ENCODE peak calls at places on chromosome 2, in nine cellular contexts. R is tibial nerve, B is prostate gland, H is dorsolateral prefrontal cortex, Z is fibroblast of lung, N is heart left ventricle, I is astrocyte of the spinal cord, D is choroid plexus epithelial cell, C is PC-9. J is an unnamed sample.

GRCh38 chr2:157777425-157777824 is 98.7 kb downstream of the ACVR1 start:
- DNase-seq in R (peak), B (no peak), H (peak), Z (peak), N (no peak), I (peak), D (peak), C (peak), J (peak)

GRCh38 chr2:239548965-239549595 is 148.3 kb upstream of the HDAC4 start:
- DNase-seq in R (no peak), B (no peak), H (no peak), Z (no peak), N (no peak), I (no peak), D (no peak), C (no peak), J (no peak)

GRCh38 chr2:32498301-32498700 is 129.5 kb upstream of the TTC27 start:
- DNase-seq in R (no peak), B (no peak), H (no peak), Z (no peak), N (no peak), I (no peak), D (no peak), C (no peak), J (no peak)

GRCh38 chr2:102304268-102304667 is 7.1 kb upstream of the IL1RL1 start:
- DNase-seq in R (no peak), B (no peak), H (no peak), Z (peak), N (no peak), I (peak), D (peak), C (no peak), J (no peak)

GRCh38 chr2:219417374-219417773 is 803 bp upstream of the DES start:
- DNase-seq in R (no peak), B (no peak), H (no peak), Z (no peak), N (peak), I (no peak), D (no peak), C (no peak), J (no peak)

GRCh38 chr2:30677861-30678385 is 129.3 kb downstream of the CAPN13 start:
- DNase-seq in R (no peak), B (no peak), H (no peak), Z (no peak), N (no peak), I (no peak), D (no peak), C (no peak), J (no peak)

GRCh38 chr2:6791682-6792081 is 74.0 kb downstream of the CMPK2 start:
- DNase-seq in R (no peak), B (no peak), H (no peak), Z (no peak), N (no peak), I (no peak), D (no peak), C (no peak), J (no peak)

GRCh38 chr2:119723121-119723635 is 36.5 kb upstream of the PTPN4 start:
- DNase-seq in R (no peak), B (no peak), H (no peak), Z (no peak), N (no peak), I (no peak), D (no peak), C (no peak), J (no peak)

GRCh38 chr2:209788925-209789324 is 17.3 kb downstream of the UNC80 start:
- DNase-seq in R (no peak), B (no peak), H (no peak), Z (no peak), N (no peak), I (no peak), D (no peak), C (no peak), J (no peak)

GRCh38 chr2:241417626-241418025 is 61.5 kb downstream of the FARP2 start:
- DNase-seq in R (no peak), B (no peak), H (no peak), Z (no peak), N (no peak), I (no peak), D (no peak), C (no peak), J (no peak)

GRCh38 chr2:37205689-37206341 is 9.5 kb downstream of the CEBPZOS start:
- DNase-seq in R (no peak), B (no peak), H (no peak), Z (no peak), N (no peak), I (no peak), D (no peak), C (no peak), J (no peak)

GRCh38 chr2:197947219-197947757 is 142.9 kb downstream of the PLCL1 start:
- DNase-seq in R (no peak), B (no peak), H (no peak), Z (no peak), N (no peak), I (no peak), D (no peak), C (no peak), J (no peak)

GRCh38 chr2:237685408-237685807 is 58.0 kb downstream of the LRRFIP1 start:
- DNase-seq in R (no peak), B (no peak), H (no peak), Z (no peak), N (no peak), I (no peak), D (peak), C (no peak), J (no peak)

GRCh38 chr2:97906309-97906708 is 89.4 kb downstream of the TMEM131 start:
- DNase-seq in R (no peak), B (no peak), H (no peak), Z (no peak), N (no peak), I (no peak), D (peak), C (no peak), J (no peak)

GRCh38 chr2:97908208-97908676 is 87.5 kb downstream of the TMEM131 start:
- DNase-seq in R (no peak), B (no peak), H (no peak), Z (no peak), N (no peak), I (no peak), D (no peak), C (no peak), J (no peak)

GRCh38 chr2:97905294-97905693 is 90.5 kb downstream of the TMEM131 start:
- DNase-seq in R (no peak), B (no peak), H (no peak), Z (no peak), N (no peak), I (no peak), D (no peak), C (no peak), J (no peak)

GRCh38 chr2:97910403-97911209 is 85.1 kb downstream of the TMEM131 start:
- DNase-seq in R (no peak), B (no peak), H (no peak), Z (no peak), N (no peak), I (no peak), D (no peak), C (no peak), J (no peak)

DNA sequence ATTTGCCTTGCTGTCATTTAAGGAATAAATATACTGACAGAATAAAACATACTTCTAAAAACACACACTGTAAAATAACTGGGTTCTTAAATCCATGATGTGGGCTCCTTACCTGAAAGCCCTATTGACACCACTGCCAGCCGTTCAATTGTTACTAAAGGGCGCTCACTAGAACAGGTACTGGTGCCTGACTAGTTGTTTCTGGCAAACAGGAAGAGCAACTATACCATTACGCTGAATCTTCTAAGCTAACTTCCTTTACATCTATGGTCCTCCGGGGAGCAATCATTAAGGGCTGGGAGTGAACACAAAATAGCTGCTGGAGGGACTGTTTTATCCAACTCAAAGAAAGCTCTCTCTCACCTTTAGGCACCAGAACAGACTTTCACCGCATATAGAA is 88.1 kb downstream of the TMEM131 start:
- DNase-seq in R (no peak), B (no peak), H (no peak), Z (no peak), N (no peak), I (no peak), D (no peak), C (no peak), J (no peak)
- H3K4me3 ChIP-seq in R (no peak), B (no peak), H (no peak), Z (no peak), N (no peak), I (no peak), D (no peak), C (no peak), J (no peak)

DNA sequence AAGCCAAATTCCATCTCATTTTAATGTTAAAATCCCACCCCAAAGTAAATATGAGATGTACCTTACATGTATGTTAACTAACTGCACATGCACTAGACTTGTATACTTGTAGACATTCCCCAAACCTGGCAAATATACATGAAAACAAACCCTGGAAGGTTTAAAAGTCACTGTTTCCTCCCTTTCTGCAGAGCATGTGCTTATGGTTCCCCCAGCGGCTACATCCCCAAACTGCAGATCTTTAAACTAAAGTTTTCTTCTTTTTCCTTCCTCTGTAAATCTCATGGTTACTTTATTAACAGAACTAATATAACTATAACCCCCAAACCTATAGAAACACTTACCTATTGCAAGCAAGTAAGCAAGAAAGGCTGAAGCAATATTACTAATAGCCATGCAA is 731.5 kb downstream of the LRP1B start:
- DNase-seq in R (no peak), B (no peak), H (no peak), Z (peak), N (no peak), I (peak), D (peak), C (no peak), J (no peak)
- TF ChIP-seq CTCF in R (no peak), B (no peak), H (peak), Z (peak), N (no peak), I (peak), D (peak), C (no peak), J (peak)

GRCh38 chr2:235827585-235827992 is 333.7 kb downstream of the AGAP1 start:
- DNase-seq in R (no peak), B (no peak), H (no peak), Z (peak), N (no peak), I (peak), D (peak), C (peak), J (no peak)
- H3K4me3 ChIP-seq in R (no peak), B (no peak), H (no peak), Z (no peak), N (no peak), I (no peak), D (no peak), C (no peak), J (no peak)

DNA sequence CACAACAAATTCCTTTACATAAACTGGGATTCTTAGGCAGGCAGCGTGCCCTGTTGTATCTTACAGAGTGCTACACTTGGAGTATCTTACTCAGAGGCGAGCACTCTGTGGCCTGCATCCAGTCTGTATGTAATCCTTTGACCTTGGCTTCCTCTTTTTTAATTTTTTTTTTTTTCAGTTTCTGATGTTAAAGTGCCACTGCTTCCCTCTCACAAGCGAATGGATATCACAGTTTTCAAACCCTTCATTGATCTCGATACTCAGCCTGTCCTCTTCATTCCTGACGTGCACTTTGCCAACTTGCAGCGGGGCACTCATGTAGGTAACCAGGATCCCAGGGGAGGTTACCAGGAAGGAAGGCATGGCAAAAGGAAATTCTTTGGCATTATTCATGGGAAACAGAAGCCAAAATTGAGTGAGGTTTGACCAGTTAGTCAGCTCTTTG is 40.4 kb downstream of the GRHL1 start:
- DNase-seq in R (no peak), B (no peak), H (no peak), Z (no peak), N (no peak), I (no peak), D (no peak), C (no peak), J (no peak)
- TF ChIP-seq CTCF in R (no peak), B (no peak), H (no peak), Z (no peak), N (no peak), I (no peak), D (no peak), C (no peak), J (no peak)

GRCh38 chr2:223815884-223816570 is 21.4 kb downstream of the AP1S3 start:
- DNase-seq in R (no peak), B (no peak), H (no peak), Z (no peak), N (no peak), I (peak), D (peak), C (no peak), J (no peak)
- H3K4me3 ChIP-seq in R (no peak), B (no peak), H (no peak), Z (no peak), N (no peak), I (no peak), D (no peak), C (peak), J (no peak)

DNA sequence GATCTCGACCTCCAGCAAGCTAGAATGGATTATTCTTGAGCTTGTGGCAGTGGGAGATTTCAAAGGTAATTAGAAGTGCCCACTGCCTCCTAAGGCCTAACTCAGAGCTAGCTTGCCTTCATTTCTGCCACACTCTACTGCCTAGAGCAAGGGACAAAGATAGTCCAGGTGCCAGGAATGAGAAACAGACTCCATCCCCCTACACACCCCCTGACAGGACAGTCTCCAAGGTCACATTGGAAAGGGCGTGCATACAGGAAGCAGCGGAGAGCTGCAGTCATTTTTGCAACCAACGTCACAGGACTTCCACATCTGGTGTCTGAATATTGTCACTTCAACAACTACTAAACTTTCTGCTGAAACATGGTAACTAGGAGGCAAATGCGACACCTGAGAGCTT is 101.0 kb upstream of the SH3BP4 start:
- DNase-seq in R (no peak), B (no peak), H (no peak), Z (no peak), N (no peak), I (no peak), D (no peak), C (no peak), J (no peak)
- TF ChIP-seq CTCF in R (no peak), B (no peak), H (no peak), Z (no peak), N (no peak), I (no peak), D (no peak), C (no peak), J (no peak)

GRCh38 chr2:138503652-138504051 is 2.1 kb downstream of the SPOPL start:
- DNase-seq in R (no peak), B (no peak), H (no peak), Z (no peak), N (no peak), I (no peak), D (no peak), C (no peak), J (no peak)

GRCh38 chr2:138501427-138502252 is at the start of gene SPOPL:
- DNase-seq in R (peak), B (peak), H (peak), Z (peak), N (peak), I (peak), D (peak), C (peak), J (peak)

GRCh38 chr2:138502253-138503086 is 900 bp downstream of the SPOPL start:
- DNase-seq in R (peak), B (peak), H (no peak), Z (no peak), N (no peak), I (peak), D (peak), C (no peak), J (no peak)

GRCh38 chr2:138504092-138504491 is 2.5 kb downstream of the SPOPL start:
- DNase-seq in R (no peak), B (no peak), H (no peak), Z (no peak), N (no peak), I (no peak), D (no peak), C (no peak), J (no peak)

GRCh38 chr2:138503087-138503442 is 1.5 kb downstream of the SPOPL start:
- DNase-seq in R (no peak), B (no peak), H (no peak), Z (no peak), N (no peak), I (no peak), D (peak), C (no peak), J (no peak)
- H3K4me3 ChIP-seq in R (peak), B (peak), H (peak), Z (peak), N (peak), I (peak), D (peak), C (peak), J (peak)

GRCh38 chr2:231803739-231804138 is 17.5 kb downstream of the COPS7B start:
- DNase-seq in R (no peak), B (no peak), H (no peak), Z (no peak), N (no peak), I (no peak), D (no peak), C (no peak), J (no peak)

GRCh38 chr2:231795525-231796327 is 9.5 kb downstream of the COPS7B start:
- DNase-seq in R (no peak), B (peak), H (no peak), Z (peak), N (no peak), I (peak), D (peak), C (peak), J (no peak)

GRCh38 chr2:231800493-231801091 is 14.3 kb downstream of the COPS7B start:
- DNase-seq in R (no peak), B (no peak), H (peak), Z (peak), N (no peak), I (peak), D (peak), C (peak), J (no peak)
- TF ChIP-seq CTCF in R (no peak), B (peak), H (peak), Z (peak), N (peak), I (peak), D (peak), C (peak), J (peak)

GRCh38 chr2:9102861-9103662 is 99.6 kb upstream of the MBOAT2 start:
- DNase-seq in R (no peak), B (no peak), H (no peak), Z (peak), N (no peak), I (no peak), D (peak), C (peak), J (no peak)
- H3K4me3 ChIP-seq in R (no peak), B (no peak), H (no peak), Z (no peak), N (no peak), I (no peak), D (no peak), C (peak), J (no peak)

J was measured in AG09309.